ENCODE peak calls at places on chromosomes 2 and 18, in four cellular contexts. One of them, this sample, is unnamed.
A peak's percentile ranks its signal among the peaks of the same experiment; 100 is the strongest.

GRCh38 chr18:5481621-5482020 is 62.2 kb downstream of the EPB41L3 start:
- DNase-seq in HepG2: no peak
- DNase-seq in K562: no peak
- DNase-seq in GM12878: no peak
- DNase-seq in this sample: no peak

GRCh38 chr2:129975016-129975774 is 4.3 kb upstream of the RAB6C start:
- DNase-seq in HepG2: no peak
- DNase-seq in K562: no peak
- DNase-seq in GM12878: no peak
- DNase-seq in this sample: no peak

GRCh38 chr18:75110846-75111415 is 98.0 kb downstream of the PTGR3 start:
- DNase-seq in HepG2: no peak
- DNase-seq in K562: no peak
- DNase-seq in GM12878: no peak
- DNase-seq in this sample: no peak

GRCh38 chr2:240796543-240797499 is 23.2 kb downstream of the KIF1A start:
- DNase-seq in HepG2: no peak
- DNase-seq in K562: no peak
- DNase-seq in GM12878: no peak
- DNase-seq in this sample: no peak

GRCh38 chr2:95023222-95023597 is 2.3 kb upstream of the MAL start:
- DNase-seq in HepG2: peak; percentile 32
- DNase-seq in K562: no peak
- DNase-seq in GM12878: no peak
- DNase-seq in this sample: peak; percentile 40

GRCh38 chr2:5360081-5360480 is 332.1 kb upstream of the SOX11 start:
- DNase-seq in HepG2: no peak
- DNase-seq in K562: no peak
- DNase-seq in GM12878: no peak
- DNase-seq in this sample: no peak

GRCh38 chr2:142286618-142287017 is 155.8 kb upstream of the LRP1B start:
- DNase-seq in HepG2: peak; percentile 55
- DNase-seq in K562: no peak
- DNase-seq in GM12878: no peak
- DNase-seq in this sample: peak; percentile 25

GRCh38 chr18:9658111-9658641 is 43.8 kb upstream of the PPP4R1 start:
- DNase-seq in HepG2: no peak
- DNase-seq in K562: no peak
- DNase-seq in GM12878: no peak
- DNase-seq in this sample: no peak

GRCh38 chr2:67572721-67573485 is 175.8 kb downstream of the ETAA1 start:
- DNase-seq in HepG2: no peak
- DNase-seq in K562: no peak
- DNase-seq in GM12878: no peak
- DNase-seq in this sample: peak; percentile 54

GRCh38 chr2:121076885-121077549 is 208.0 kb downstream of the TFCP2L1 start:
- DNase-seq in HepG2: peak; percentile 52
- DNase-seq in K562: peak; percentile 85
- DNase-seq in GM12878: no peak
- DNase-seq in this sample: peak; percentile 58

GRCh38 chr2:207614824-207615223 is 10.4 kb downstream of the METTL21A start:
- DNase-seq in HepG2: no peak
- DNase-seq in K562: no peak
- DNase-seq in GM12878: no peak
- DNase-seq in this sample: no peak

GRCh38 chr2:204892506-204893255 is 347.4 kb downstream of the PARD3B start:
- DNase-seq in HepG2: no peak
- DNase-seq in K562: no peak
- DNase-seq in GM12878: no peak
- DNase-seq in this sample: no peak

GRCh38 chr2:84302513-84303412 is 156.3 kb downstream of the SUCLG1 start:
- DNase-seq in HepG2: peak; percentile 83
- DNase-seq in K562: peak; percentile 80
- DNase-seq in GM12878: peak; percentile 16
- DNase-seq in this sample: peak; percentile 69

GRCh38 chr18:273525-273924 is 5.7 kb upstream of the THOC1 start:
- DNase-seq in HepG2: no peak
- DNase-seq in K562: no peak
- DNase-seq in GM12878: no peak
- DNase-seq in this sample: no peak

GRCh38 chr2:194443926-194444325 is 1213.1 kb upstream of the SLC39A10 start:
- DNase-seq in HepG2: no peak
- DNase-seq in K562: no peak
- DNase-seq in GM12878: no peak
- DNase-seq in this sample: no peak

GRCh38 chr2:10266133-10266620 is 36.5 kb upstream of the HPCAL1 start:
- DNase-seq in HepG2: no peak
- DNase-seq in K562: no peak
- DNase-seq in GM12878: no peak
- DNase-seq in this sample: no peak

GRCh38 chr2:131039908-131040660 is 53.2 kb downstream of the FAM168B start:
- DNase-seq in HepG2: no peak
- DNase-seq in K562: no peak
- DNase-seq in GM12878: no peak
- DNase-seq in this sample: no peak

GRCh38 chr18:65287642-65288041 is 463.2 kb upstream of the CDH7 start:
- DNase-seq in HepG2: no peak
- DNase-seq in K562: no peak
- DNase-seq in GM12878: no peak
- DNase-seq in this sample: no peak

GRCh38 chr2:241123816-241124536 is 21.9 kb upstream of the MTERF4 start:
- DNase-seq in HepG2: no peak
- DNase-seq in K562: no peak
- DNase-seq in GM12878: no peak
- DNase-seq in this sample: no peak

GRCh38 chr2:241770185-241770935 is 6.3 kb upstream of the GAL3ST2 start:
- DNase-seq in HepG2: peak; percentile 96
- DNase-seq in K562: no peak
- DNase-seq in GM12878: no peak
- DNase-seq in this sample: no peak

GRCh38 chr18:7169601-7170000 is 52.0 kb upstream of the LAMA1 start:
- DNase-seq in HepG2: no peak
- DNase-seq in K562: no peak
- DNase-seq in GM12878: no peak
- DNase-seq in this sample: no peak

GRCh38 chr18:9139400-9140039 is 2.9 kb downstream of the ANKRD12 start:
- DNase-seq in HepG2: no peak
- DNase-seq in K562: no peak
- DNase-seq in GM12878: no peak
- DNase-seq in this sample: no peak

GRCh38 chr2:34242741-34243123 is 643.6 kb upstream of the FAM98A start:
- DNase-seq in HepG2: no peak
- DNase-seq in K562: no peak
- DNase-seq in GM12878: no peak
- DNase-seq in this sample: no peak

GRCh38 chr2:129709030-129709955 is 270.2 kb upstream of the RAB6C start:
- DNase-seq in HepG2: no peak
- DNase-seq in K562: no peak
- DNase-seq in GM12878: no peak
- DNase-seq in this sample: no peak

GRCh38 chr2:9644021-9644420 is 13.2 kb upstream of the YWHAQ start:
- DNase-seq in HepG2: no peak
- DNase-seq in K562: no peak
- DNase-seq in GM12878: no peak
- DNase-seq in this sample: no peak

GRCh38 chr2:66434679-66435548 is at the start of gene MEIS1:
- DNase-seq in HepG2: peak; percentile 91
- DNase-seq in K562: peak; percentile 76
- DNase-seq in GM12878: no peak
- DNase-seq in this sample: peak; percentile 95

GRCh38 chr2:109535217-109535946 is 78.4 kb downstream of the SEPTIN10 start:
- DNase-seq in HepG2: peak; percentile 45
- DNase-seq in K562: no peak
- DNase-seq in GM12878: no peak
- DNase-seq in this sample: no peak

GRCh38 chr2:53202063-53202462 is 565.5 kb upstream of the CHAC2 start:
- DNase-seq in HepG2: peak; percentile 25
- DNase-seq in K562: no peak
- DNase-seq in GM12878: no peak
- DNase-seq in this sample: peak; percentile 63

GRCh38 chr18:4987452-4988405 is 209.3 kb downstream of the AKAIN1 start:
- DNase-seq in HepG2: no peak
- DNase-seq in K562: no peak
- DNase-seq in GM12878: no peak
- DNase-seq in this sample: no peak

GRCh38 chr2:96203130-96204028 is 5.2 kb downstream of the STARD7 start:
- DNase-seq in HepG2: no peak
- DNase-seq in K562: no peak
- DNase-seq in GM12878: no peak
- DNase-seq in this sample: no peak

GRCh38 chr2:25539141-25539540 is 134.2 kb downstream of the DTNB start:
- DNase-seq in HepG2: no peak
- DNase-seq in K562: no peak
- DNase-seq in GM12878: no peak
- DNase-seq in this sample: no peak

GRCh38 chr2:195575021-195575420 is 82.0 kb upstream of the SLC39A10 start:
- DNase-seq in HepG2: no peak
- DNase-seq in K562: no peak
- DNase-seq in GM12878: no peak
- DNase-seq in this sample: no peak

GRCh38 chr18:35782926-35783325 is 189.6 kb upstream of the RMP24 start:
- DNase-seq in HepG2: no peak
- DNase-seq in K562: no peak
- DNase-seq in GM12878: no peak
- DNase-seq in this sample: no peak

GRCh38 chr18:23314672-23315071 is 138.4 kb upstream of the RIOK3 start:
- DNase-seq in HepG2: no peak
- DNase-seq in K562: no peak
- DNase-seq in GM12878: no peak
- DNase-seq in this sample: no peak

GRCh38 chr18:13371689-13372404 is 153.3 kb downstream of the LDLRAD4 start:
- DNase-seq in HepG2: no peak
- DNase-seq in K562: no peak
- DNase-seq in GM12878: no peak
- DNase-seq in this sample: no peak

GRCh38 chr2:133090358-133090757 is 420.4 kb upstream of the LYPD1 start:
- DNase-seq in HepG2: no peak
- DNase-seq in K562: no peak
- DNase-seq in GM12878: no peak
- DNase-seq in this sample: no peak
- TF ChIP-seq BHLHE40 in HepG2: no peak
- TF ChIP-seq BHLHE40 in K562: no peak
- TF ChIP-seq BHLHE40 in GM12878: no peak
- TF ChIP-seq BHLHE40 in this sample: no peak

DNA sequence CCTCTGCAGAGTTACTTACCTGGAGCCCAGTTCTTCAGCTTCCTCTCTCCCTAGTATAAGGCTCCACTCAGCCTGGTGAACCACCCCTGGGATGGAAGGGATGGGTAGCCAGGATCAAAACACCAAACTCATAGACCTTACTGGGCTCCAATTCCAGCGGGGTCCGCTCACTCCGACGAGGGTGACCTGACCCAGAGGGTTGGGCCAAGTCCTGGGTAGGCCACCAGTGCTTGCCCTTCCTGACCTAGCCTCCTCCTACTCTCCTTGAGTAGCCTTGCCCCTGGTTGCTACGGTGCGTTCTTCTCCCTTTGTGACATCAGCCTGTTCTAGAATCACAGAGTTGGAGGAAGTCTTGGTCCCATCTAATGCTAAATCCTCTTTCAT is 513 bp upstream of the STAT4 start:
- DNase-seq in HepG2: no peak
- DNase-seq in K562: no peak
- DNase-seq in GM12878: no peak
- DNase-seq in this sample: no peak
- TF ChIP-seq REST in HepG2: no peak
- TF ChIP-seq REST in K562: no peak
- TF ChIP-seq REST in GM12878: no peak
- TF ChIP-seq REST in this sample: no peak

GRCh38 chr2:164114937-164115336 is 379.1 kb upstream of the FIGN start:
- DNase-seq in HepG2: no peak
- DNase-seq in K562: no peak
- DNase-seq in GM12878: no peak
- DNase-seq in this sample: no peak
- TF ChIP-seq BHLHE40 in HepG2: no peak
- TF ChIP-seq BHLHE40 in K562: no peak
- TF ChIP-seq BHLHE40 in GM12878: no peak
- TF ChIP-seq BHLHE40 in this sample: no peak

GRCh38 chr18:57423821-57424220 is 11.4 kb upstream of the ONECUT2 start:
- DNase-seq in HepG2: peak; percentile 60
- DNase-seq in K562: no peak
- DNase-seq in GM12878: no peak
- DNase-seq in this sample: no peak

GRCh38 chr18:57426187-57426586 is 9.0 kb upstream of the ONECUT2 start:
- DNase-seq in HepG2: no peak
- DNase-seq in K562: no peak
- DNase-seq in GM12878: no peak
- DNase-seq in this sample: no peak

GRCh38 chr18:57427429-57428181 is 7.6 kb upstream of the ONECUT2 start:
- DNase-seq in HepG2: no peak
- DNase-seq in K562: no peak
- DNase-seq in GM12878: no peak
- DNase-seq in this sample: no peak

GRCh38 chr18:57425096-57425495 is 10.1 kb upstream of the ONECUT2 start:
- DNase-seq in HepG2: no peak
- DNase-seq in K562: no peak
- DNase-seq in GM12878: no peak
- DNase-seq in this sample: no peak

DNA sequence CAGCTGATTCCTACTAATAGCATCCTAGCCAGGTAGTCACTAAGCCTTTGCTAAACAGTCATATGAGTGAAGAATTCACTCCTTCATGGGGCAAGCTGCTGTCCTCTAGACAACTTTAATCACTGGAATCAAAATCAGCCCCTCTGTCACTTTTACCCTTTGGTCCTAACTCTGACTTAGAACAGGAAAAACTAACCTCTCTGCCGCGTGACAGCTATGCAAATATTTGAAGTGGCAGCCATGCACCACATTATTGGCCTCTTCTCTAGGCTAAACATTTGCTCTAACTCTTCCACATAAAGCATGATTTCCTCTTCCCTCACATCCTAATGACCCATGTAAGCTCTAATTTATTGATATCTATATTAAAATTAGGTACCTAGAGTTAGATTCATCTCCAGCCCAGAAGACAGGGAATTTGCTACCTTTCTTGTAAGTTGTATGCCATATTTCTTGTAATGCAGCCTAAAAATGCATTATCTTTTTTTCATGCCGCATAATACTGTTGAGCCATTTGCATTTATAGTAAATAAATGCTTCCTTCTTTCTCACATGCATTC is 12.8 kb upstream of the ONECUT2 start:
- DNase-seq in HepG2: peak; percentile 72
- DNase-seq in K562: no peak
- DNase-seq in GM12878: no peak
- DNase-seq in this sample: no peak
- TF ChIP-seq REST in HepG2: no peak
- TF ChIP-seq REST in K562: no peak
- TF ChIP-seq REST in GM12878: no peak
- TF ChIP-seq REST in this sample: no peak